ENCODE peak calls at places on chromosomes 3 and 15, in eight cellular contexts. D is left lung, U is esophagus squamous epithelium, P is ascending aorta, T is PC-3, L is HFF-Myc, R is esophagus muscularis mucosa, F is heart right ventricle. O is an unnamed sample.

GRCh38 chr3:3847994-3848970 is 49.1 kb downstream of the LRRN1 start:
- DNase-seq in T (no peak), F (no peak), U (no peak), P (no peak), L (no peak), R (no peak), D (no peak), O (no peak)

GRCh38 chr3:182618981-182619591 is 174.2 kb upstream of the ATP11B start:
- DNase-seq in T (peak; percentile 90), P (no peak), U (no peak), D (no peak), F (no peak), L (no peak), R (no peak), O (no peak)

GRCh38 chr15:68830141-68830540 is 9.4 kb upstream of the ANP32A start:
- DNase-seq in L (no peak), F (no peak), D (no peak), P (no peak), T (no peak), R (no peak), U (no peak), O (peak; percentile 36)

GRCh38 chr3:149395107-149396089 is 17.9 kb upstream of the TM4SF1 start:
- DNase-seq in U (no peak), R (no peak), D (no peak), L (no peak), T (peak; percentile 97), F (peak; percentile 65), P (no peak), O (no peak)

GRCh38 chr3:29099296-29099695 is 181.6 kb upstream of the RBMS3 start:
- DNase-seq in T (no peak), U (no peak), P (no peak), F (no peak), D (no peak), R (no peak), L (no peak), O (peak; percentile 6)

GRCh38 chr15:87401986-87402385 is 854.6 kb downstream of the NTRK3 start:
- DNase-seq in L (no peak), D (no peak), U (no peak), P (no peak), F (no peak), T (no peak), R (no peak), O (no peak)

GRCh38 chr15:92158426-92158825 is 235.3 kb upstream of the ST8SIA2 start:
- DNase-seq in U (no peak), R (no peak), L (no peak), P (no peak), F (no peak), D (no peak), T (peak; percentile 71), O (peak; percentile 46)

GRCh38 chr3:146803746-146804145 is 198.6 kb upstream of the PLSCR5 start:
- DNase-seq in F (no peak), U (no peak), D (no peak), T (no peak), L (peak; percentile 84), P (no peak), R (no peak), O (no peak)

GRCh38 chr3:139317660-139318430 is 26.0 kb upstream of the MRPS22 start:
- DNase-seq in U (no peak), L (no peak), R (no peak), P (no peak), D (no peak), F (no peak), T (peak; percentile 74), O (no peak)

GRCh38 chr3:72418856-72419255 is 429.4 kb downstream of the SHQ1 start:
- DNase-seq in F (no peak), P (no peak), U (no peak), T (no peak), D (no peak), R (no peak), L (no peak), O (no peak)

GRCh38 chr3:72414481-72415016 is 433.7 kb downstream of the SHQ1 start:
- DNase-seq in U (no peak), D (no peak), P (no peak), T (no peak), F (no peak), R (no peak), L (no peak), O (no peak)

GRCh38 chr3:72421786-72422185 is 426.5 kb downstream of the SHQ1 start:
- DNase-seq in L (no peak), U (no peak), T (no peak), D (no peak), F (no peak), P (no peak), R (no peak), O (no peak)

GRCh38 chr3:72413228-72413627 is 435.0 kb downstream of the SHQ1 start:
- DNase-seq in F (no peak), L (no peak), R (no peak), P (no peak), D (no peak), T (peak; percentile 52), U (no peak), O (no peak)

DNA sequence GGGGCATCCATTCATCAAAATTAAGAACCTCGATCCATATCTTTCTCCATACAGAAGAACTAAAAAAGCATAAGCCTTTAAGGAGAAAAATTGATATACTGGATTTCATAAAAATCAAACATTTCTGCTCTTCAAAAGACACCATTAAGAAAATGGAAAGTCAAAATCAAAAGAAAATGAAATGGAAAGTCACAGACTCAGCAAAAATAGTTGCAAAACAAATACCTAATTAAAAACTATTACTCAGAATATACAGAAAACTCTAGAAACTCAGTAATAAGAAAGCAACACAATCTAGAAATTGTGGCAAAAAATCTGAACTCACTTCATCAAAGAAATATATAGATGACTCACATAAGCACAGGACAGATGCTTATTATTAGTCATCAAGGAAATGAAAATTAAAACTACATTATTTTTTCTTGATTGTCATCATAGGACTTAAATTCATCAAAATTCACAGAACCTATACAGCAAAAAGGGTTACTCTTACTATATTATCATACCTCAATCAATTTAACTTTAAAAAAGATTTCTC is 430.0 kb downstream of the SHQ1 start:
- DNase-seq in D (no peak), L (no peak), T (peak; percentile 32), P (no peak), F (no peak), R (no peak), U (no peak), O (peak; percentile 11)
- H3K4me3 ChIP-seq in D (no peak overlapping the region), L (no peak overlapping the region), T (no peak overlapping the region), P (no peak overlapping the region), F (no peak overlapping the region), R (no peak overlapping the region), U (no peak overlapping the region), O (no peak overlapping the region)

GRCh38 chr3:151931171-151931570 is 57.7 kb downstream of the SUCNR1 start:
- DNase-seq in D (no peak), U (no peak), R (no peak), P (no peak), L (no peak), T (peak; percentile 17), F (no peak), O (no peak)
- H3K4me3 ChIP-seq in D (no peak overlapping the region), U (no peak overlapping the region), R (no peak overlapping the region), P (no peak overlapping the region), L (no peak overlapping the region), T (no peak overlapping the region), F (no peak overlapping the region), O (no peak overlapping the region)

DNA sequence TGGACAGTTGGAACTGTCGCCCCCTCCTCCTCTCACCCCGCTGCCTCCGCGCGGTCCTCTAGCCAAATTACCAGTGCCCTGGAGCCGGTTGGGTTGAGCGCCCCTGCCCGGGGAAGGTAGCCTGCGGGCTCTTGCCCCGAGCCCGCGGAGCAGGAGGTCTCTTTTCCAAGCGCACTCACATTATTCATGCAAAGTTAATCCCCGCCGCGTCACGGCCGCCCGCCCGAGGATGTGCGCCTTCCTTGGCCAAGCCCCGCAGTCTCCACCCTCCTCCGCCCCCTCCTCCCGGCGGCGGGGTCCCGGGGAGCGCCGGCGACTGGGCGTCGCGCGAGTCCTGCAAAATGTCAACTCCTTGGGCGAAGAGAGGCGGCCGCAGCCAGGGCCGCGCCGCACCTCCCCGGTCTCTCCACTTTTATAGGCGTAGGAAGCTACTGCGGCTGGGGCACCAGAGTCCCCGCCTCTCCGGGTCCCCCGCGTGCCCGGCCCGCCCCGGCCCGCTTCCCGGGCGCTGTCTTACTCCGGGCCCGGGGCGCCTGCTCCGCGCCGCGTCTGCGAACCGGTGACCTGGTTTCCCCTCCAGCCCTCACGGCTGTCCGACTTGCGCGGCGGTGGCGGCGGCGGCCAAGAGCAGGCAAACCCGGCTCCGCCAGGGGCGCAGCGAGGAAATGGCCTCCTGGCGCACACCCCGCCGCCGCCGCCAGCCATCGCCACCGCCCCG is at the start of gene THRB:
- DNase-seq in T (peak; percentile 72), R (no peak), U (no peak), D (peak; percentile 77), F (peak; percentile 77), P (peak; percentile 33), L (no peak), O (peak; percentile 21)
- H3K4me3 ChIP-seq in T (peak within 1 kb of the TSS; percentile 95), R (peak within 1 kb of the TSS; percentile 80), U (peak within 1 kb of the TSS; percentile 57), D (peak within 1 kb of the TSS; percentile 59), F (peak within 1 kb of the TSS; percentile 75), P (peak within 1 kb of the TSS; percentile 90), L (peak within 1 kb of the TSS; percentile 55), O (no peak within 1 kb of the TSS)

GRCh38 chr3:66153961-66154923 is 66.6 kb upstream of the SLC25A26 start:
- DNase-seq in R (no peak), U (no peak), D (no peak), P (no peak), L (no peak), F (peak; percentile 16), T (peak; percentile 43), O (no peak)
- H3K4me3 ChIP-seq in R (peak overlapping the region; percentile 46), U (no peak overlapping the region), D (no peak overlapping the region), P (peak overlapping the region; percentile 58), L (peak overlapping the region; percentile 28), F (peak overlapping the region; percentile 42), T (no peak overlapping the region), O (no peak overlapping the region)

O was measured in GM12865.